ENCODE peak calls at places on chromosomes 6 and 20, in five cellular contexts. Y, D, S, N and M are unnamed samples.

GRCh38 chr6:3334579-3334978 is 75.8 kb downstream of the PSMG4 start:
- DNase-seq in Y (no peak), N (no peak), S (no peak), D (no peak), M (no peak)

GRCh38 chr6:11270030-11271027 is 37.9 kb upstream of the NEDD9 start:
- DNase-seq in Y (no peak), S (no peak), D (no peak), N (peak), M (no peak)

GRCh38 chr6:138844203-138844602 is 48.3 kb downstream of the ECT2L start:
- DNase-seq in D (no peak), Y (peak), S (no peak), N (no peak), M (peak)

GRCh38 chr6:63567966-63568365 is 4.3 kb upstream of the LOC128125822 start:
- DNase-seq in D (no peak), N (no peak), Y (no peak), S (no peak), M (no peak)

GRCh38 chr20:57748601-57749130 is 38.9 kb upstream of the PMEPA1 start:
- DNase-seq in D (peak), Y (peak), S (peak), N (peak), M (peak)

GRCh38 chr20:47952165-47952564 is 166.9 kb upstream of the SULF2 start:
- DNase-seq in S (no peak), D (no peak), Y (no peak), N (no peak), M (no peak)

GRCh38 chr20:48841861-48842529 is 14.2 kb upstream of the PREX1 start:
- DNase-seq in N (peak), D (no peak), S (no peak), Y (peak), M (peak)

GRCh38 chr6:10749734-10750133 is 2.1 kb downstream of the TMEM14B start:
- DNase-seq in D (no peak), Y (no peak), S (peak), N (no peak), M (no peak)

GRCh38 chr20:2756056-2756611 is 44.3 kb downstream of the CPXM1 start:
- DNase-seq in S (peak), Y (peak), N (peak), D (peak), M (peak)

GRCh38 chr6:57044568-57044967 is 1.9 kb upstream of the KIAA1586 start:
- DNase-seq in N (no peak), Y (no peak), D (no peak), S (no peak), M (no peak)

GRCh38 chr20:17749979-17750721 is 50.4 kb downstream of the BANF2 start:
- DNase-seq in N (no peak), D (no peak), S (peak), Y (no peak), M (no peak)

GRCh38 chr20:44993343-44993742 is 27.0 kb downstream of the STK4 start:
- DNase-seq in Y (no peak), S (no peak), D (no peak), N (no peak), M (no peak)

GRCh38 chr6:960356-960755 is 267.4 kb upstream of the EXOC2 start:
- DNase-seq in Y (no peak), S (no peak), N (no peak), D (no peak), M (no peak)

GRCh38 chr6:140546640-140547039 is 1172.2 kb upstream of the CITED2 start:
- DNase-seq in Y (no peak), S (no peak), D (no peak), N (no peak), M (no peak)

GRCh38 chr6:38158762-38159350 is 339.3 kb downstream of the ZFAND3 start:
- DNase-seq in D (no peak), Y (no peak), N (no peak), S (no peak), M (no peak)

GRCh38 chr6:14984454-14984853 is 261.4 kb upstream of the JARID2 start:
- DNase-seq in N (peak), Y (no peak), D (no peak), S (no peak), M (no peak)

GRCh38 chr6:12903246-12903645 is 186.7 kb downstream of the PHACTR1 start:
- DNase-seq in N (no peak), D (no peak), Y (no peak), S (no peak), M (no peak)

GRCh38 chr6:54515013-54515412 is 206.8 kb downstream of the TINAG start:
- DNase-seq in Y (no peak), N (no peak), S (no peak), D (no peak), M (no peak)

GRCh38 chr6:161440299-161440698 is 166.4 kb upstream of the AGPAT4 start:
- DNase-seq in N (no peak), S (no peak), D (no peak), Y (no peak), M (no peak)

GRCh38 chr6:161437851-161438250 is 164.0 kb upstream of the AGPAT4 start:
- DNase-seq in S (no peak), Y (no peak), N (no peak), D (no peak), M (no peak)

GRCh38 chr6:161436106-161436876 is 162.4 kb upstream of the AGPAT4 start:
- DNase-seq in Y (no peak), D (no peak), N (no peak), S (no peak), M (no peak)

GRCh38 chr6:161439093-161439492 is 165.2 kb upstream of the AGPAT4 start:
- DNase-seq in Y (peak), S (peak), D (no peak), N (peak), M (no peak)

DNA sequence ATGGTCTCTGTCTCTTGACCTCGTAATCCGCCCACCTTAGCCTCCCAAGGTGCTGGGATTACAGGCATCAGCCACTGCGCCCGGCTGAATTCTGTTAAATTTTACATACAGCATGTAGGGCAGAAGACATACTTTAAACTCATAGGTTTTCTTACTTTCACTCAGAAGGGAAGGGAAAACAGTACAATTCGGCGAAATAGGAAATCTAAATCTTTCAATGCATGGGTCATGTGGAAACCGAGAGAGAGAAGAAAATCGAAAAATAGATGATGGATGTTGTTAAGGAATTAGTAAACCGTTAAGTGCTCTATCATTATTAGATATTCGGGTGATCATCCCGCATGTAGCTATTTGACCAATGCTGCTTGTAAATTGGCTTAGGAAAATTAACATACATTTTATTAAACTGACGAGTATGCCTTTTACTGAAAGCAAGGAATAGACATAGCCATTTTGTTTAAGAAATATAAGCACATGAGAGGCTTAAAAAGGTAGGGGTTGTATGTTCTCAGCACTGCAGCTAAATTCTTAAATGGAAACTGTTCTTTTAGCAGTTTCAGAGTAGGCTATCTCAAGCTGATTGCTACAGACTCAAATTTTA is 164.7 kb upstream of the AGPAT4 start:
- DNase-seq in D (no peak), N (no peak), Y (no peak), S (no peak), M (no peak)
- H3K4me3 ChIP-seq in D (no peak), N (peak), Y (no peak), S (peak), M (no peak)

DNA sequence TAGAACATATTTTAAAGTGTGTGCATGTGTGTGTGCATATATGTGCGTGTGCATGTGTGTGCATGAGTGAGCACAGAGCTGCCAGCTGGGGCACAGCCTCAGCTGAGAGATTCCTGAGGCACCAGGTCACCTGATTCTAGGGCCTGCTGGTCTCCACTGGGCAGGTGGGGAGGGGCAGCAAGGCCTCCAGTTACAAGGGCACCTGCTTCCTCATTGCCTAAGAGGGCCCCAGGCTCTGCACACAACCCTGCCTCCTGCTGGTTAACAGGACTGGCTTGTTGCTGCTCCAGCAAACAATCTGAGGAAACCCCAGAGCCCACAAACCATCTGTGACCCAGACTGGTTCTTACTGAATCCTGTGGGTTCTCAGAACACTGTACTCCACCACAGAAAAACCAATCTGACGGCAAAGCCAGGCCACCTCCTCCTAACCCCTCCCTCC is 22.9 kb upstream of the UBE2J1 start:
- DNase-seq in Y (no peak), N (peak), D (peak), S (no peak), M (no peak)
- TF ChIP-seq CTCF in Y (peak), N (no peak), D (peak), S (no peak), M (peak)

DNA sequence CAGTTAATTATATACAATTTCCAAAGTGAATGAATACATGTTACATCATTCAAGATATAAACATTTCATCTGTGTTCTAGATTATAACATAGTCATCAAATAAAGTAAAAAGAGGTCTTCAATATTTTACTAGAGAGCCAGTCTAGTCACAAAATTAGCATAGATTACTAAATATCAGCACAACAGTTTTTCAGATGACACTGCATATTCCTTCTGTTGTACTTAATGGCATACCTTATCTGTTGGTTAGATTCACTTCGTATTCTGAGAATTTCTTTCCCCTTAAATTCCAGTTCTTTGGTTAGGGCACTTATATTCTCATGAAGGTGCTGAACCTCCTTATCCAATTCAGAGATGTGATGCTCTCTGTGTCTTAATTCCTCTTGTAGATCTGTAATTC is 39.8 kb upstream of the MCM9 start:
- DNase-seq in D (no peak), N (no peak), Y (no peak), S (no peak), M (no peak)
- H3K4me3 ChIP-seq in D (no peak), N (no peak), Y (no peak), S (no peak), M (no peak)

GRCh38 chr20:10792291-10792690 is 118.5 kb upstream of the JAG1 start:
- DNase-seq in N (no peak), D (no peak), Y (no peak), S (no peak), M (no peak)

GRCh38 chr20:10788055-10788454 is 114.3 kb upstream of the JAG1 start:
- DNase-seq in S (no peak), Y (no peak), D (no peak), N (no peak), M (no peak)

GRCh38 chr20:10789386-10789785 is 115.6 kb upstream of the JAG1 start:
- DNase-seq in S (no peak), Y (no peak), N (no peak), D (no peak), M (no peak)

GRCh38 chr20:10788877-10789276 is 115.1 kb upstream of the JAG1 start:
- DNase-seq in Y (no peak), N (no peak), S (no peak), D (no peak), M (no peak)

GRCh38 chr20:10790013-10790412 is 116.2 kb upstream of the JAG1 start:
- DNase-seq in D (no peak), Y (no peak), S (no peak), N (no peak), M (no peak)
- TF ChIP-seq CTCF in D (no peak), Y (no peak), S (no peak), N (no peak), M (no peak)

GRCh38 chr20:53738945-53739798 is 145.5 kb upstream of the ZNF217 start:
- DNase-seq in N (peak), D (peak), Y (no peak), S (no peak), M (no peak)
- H3K4me3 ChIP-seq in N (peak), D (peak), Y (no peak), S (no peak), M (no peak)

GRCh38 chr20:50717312-50717711 is 14.1 kb upstream of the PARD6B start:
- DNase-seq in Y (no peak), D (no peak), N (no peak), S (no peak), M (no peak)

GRCh38 chr20:50719328-50719727 is 12.1 kb upstream of the PARD6B start:
- DNase-seq in D (no peak), Y (no peak), N (no peak), S (peak), M (no peak)

GRCh38 chr20:50716518-50716917 is 14.9 kb upstream of the PARD6B start:
- DNase-seq in D (no peak), S (no peak), Y (no peak), N (no peak), M (no peak)

GRCh38 chr20:50720582-50720981 is 10.8 kb upstream of the PARD6B start:
- DNase-seq in N (no peak), S (peak), D (no peak), Y (no peak), M (no peak)

DNA sequence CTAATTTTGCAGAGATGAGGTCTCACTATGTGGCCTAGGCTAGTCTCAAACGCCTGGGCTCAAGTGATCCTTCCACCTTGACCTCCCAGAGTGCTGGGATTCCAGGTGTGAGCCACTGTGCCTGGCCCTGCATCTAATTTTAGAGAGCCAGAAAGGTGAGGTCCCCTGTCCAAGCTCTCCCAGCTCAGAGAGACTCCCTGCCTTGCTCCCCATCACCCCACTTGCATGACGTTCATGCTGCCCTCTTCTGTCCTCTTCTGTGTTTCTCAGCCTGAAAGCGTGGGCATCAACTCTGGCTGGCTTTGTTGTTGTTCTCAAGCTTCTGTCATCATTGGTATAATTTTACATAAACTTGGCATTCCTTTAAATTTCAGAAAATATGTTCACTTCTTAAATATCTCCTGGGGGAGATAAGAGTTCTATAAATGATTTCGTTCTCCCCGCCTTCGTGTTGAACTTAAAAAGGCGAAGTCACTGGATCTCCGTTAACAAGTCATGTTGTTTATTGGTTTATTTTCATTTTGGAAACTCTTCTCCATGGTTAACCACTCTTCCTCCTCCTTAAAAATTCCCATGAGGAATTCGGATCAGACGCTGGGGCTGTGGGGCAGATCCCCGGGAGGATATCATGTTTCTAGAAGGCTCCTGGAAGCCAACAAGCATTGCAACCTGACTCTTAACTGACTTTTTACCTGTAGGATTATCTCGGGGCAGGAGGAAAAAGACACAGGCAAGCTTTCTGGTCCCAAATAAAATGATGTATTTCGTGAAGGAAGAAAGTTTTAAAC is 13.2 kb upstream of the PARD6B start:
- DNase-seq in S (peak), D (no peak), Y (no peak), N (peak), M (no peak)
- TF ChIP-seq CTCF in S (no peak), D (no peak), Y (no peak), N (peak), M (peak)

DNA sequence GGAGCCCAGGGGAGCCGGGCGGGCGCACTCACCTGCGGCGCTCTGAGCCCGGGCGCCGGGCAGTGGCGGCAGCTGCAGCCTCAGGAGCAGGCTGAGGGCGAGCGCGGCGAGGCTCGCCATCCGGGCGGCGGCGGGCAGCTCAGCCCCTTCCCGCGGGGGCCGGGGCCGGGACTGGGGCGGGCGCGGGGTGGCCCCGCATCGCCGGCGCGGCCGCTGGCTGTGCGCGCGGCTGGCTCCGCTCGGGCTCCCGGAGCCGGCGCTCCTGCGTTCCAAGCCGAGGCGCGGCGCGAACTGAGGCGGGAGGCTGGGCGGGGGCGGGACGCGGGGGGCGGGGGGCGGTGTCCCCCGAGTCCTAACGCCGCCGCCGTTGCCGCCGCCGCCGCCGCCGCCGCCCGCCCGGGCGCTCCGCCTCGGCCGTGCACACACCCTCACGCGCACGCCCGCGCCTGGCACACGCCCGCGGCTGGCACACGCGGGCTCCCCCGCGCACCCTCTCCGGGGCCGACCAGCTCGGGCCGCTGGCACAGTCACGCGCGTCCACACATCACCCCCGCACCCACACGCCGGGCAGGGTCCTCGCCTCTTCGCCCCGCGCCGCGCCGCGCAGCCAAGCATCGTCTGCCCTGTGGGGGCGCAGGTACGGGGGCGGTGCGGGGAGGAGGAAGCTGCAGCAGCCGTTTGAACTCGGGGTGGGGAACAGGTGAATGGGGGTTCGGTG is at the start of gene PTPRT:
- DNase-seq in D (no peak), S (no peak), N (no peak), Y (no peak), M (no peak)
- H3K4me3 ChIP-seq in D (no peak), S (peak), N (no peak), Y (no peak), M (no peak)

DNA sequence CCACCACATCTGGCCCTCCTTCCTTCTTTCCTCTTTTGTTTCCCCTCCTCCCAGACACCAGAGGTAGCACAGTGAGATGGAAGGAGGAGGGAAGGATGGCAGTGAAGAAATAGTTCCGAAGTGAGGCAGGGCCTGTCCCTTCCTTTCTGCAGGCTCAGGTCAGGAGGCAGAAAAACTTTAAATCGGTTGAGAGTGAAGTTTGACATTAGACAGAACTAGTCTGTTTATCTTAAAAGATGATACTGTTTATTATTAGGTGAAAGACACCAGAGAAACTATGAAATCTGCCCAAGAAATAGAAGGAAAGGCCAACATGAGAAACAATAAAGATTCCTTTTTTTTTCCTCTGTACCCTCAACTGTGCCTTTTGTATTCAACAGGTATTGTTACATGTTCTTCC is 670.3 kb downstream of the UTRN start:
- DNase-seq in D (no peak), N (no peak), S (no peak), Y (no peak), M (no peak)
- TF ChIP-seq CTCF in D (no peak), N (no peak), S (no peak), Y (no peak), M (no peak)

DNA sequence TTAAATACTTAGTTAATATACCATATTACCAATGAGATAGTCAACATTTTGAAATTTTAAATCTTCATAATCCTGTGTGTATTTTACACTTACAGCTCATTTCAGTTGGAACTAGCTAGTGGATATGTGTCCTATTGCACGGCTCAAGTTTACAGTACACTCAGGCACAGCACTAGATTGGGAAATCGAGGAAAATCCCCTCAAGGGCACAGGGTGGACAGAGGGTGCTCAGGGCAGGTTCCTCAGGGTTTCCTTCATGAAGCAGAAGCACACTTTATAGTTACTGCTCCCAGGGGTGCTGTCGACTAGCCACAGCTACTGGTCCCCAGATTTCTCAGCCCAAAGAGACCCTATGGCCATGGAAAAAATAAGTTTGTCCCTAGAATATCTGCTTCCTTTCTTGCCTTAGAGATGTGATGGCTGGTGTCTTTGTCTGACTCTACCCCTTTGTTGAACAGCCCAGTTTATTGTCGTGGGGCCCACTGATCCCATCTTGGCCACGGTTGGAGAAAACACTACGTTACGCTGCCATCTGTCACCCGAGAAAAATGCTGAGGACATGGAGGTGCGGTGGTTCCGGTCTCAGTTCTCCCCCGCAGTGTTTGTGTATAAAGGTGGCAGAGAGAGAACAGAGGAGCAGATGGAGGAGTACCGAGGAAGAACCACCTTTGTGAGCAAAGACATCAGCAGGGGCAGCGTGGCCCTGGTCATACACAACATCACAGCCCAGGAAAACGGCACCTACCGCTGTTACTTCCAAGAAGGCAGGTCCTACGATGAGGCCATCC is 1.5 kb downstream of the BTN2A1 start:
- DNase-seq in N (no peak), S (no peak), Y (no peak), D (no peak), M (no peak)
- H3K4me3 ChIP-seq in N (peak), S (peak), Y (peak), D (peak), M (peak)